ENCODE peak calls at places on chromosomes 13 and 19, in seven cellular contexts. X is tibial artery, U is neural crest cell, G is A549, M is astrocyte of the spinal cord, B is Calu3, R is left lung. V is an unnamed sample.
A peak's percentile ranks its signal among the peaks of the same experiment; 100 is the strongest.

GRCh38 chr13:98997738-98998641 is 20.1 kb upstream of the DOCK9 start:
- DNase-seq in X (no peak), U (no peak), G (peak; percentile 4), M (peak; percentile 38), B (no peak), R (no peak), V (no peak)

GRCh38 chr13:104466016-104466415 is 1399.8 kb upstream of the SLC10A2 start:
- DNase-seq in X (no peak), U (no peak), G (no peak), M (no peak), B (no peak), R (no peak), V (no peak)

GRCh38 chr19:9309974-9310446 is 372 bp upstream of the ZNF699 start:
- DNase-seq in X (peak; percentile 95), U (no peak), G (peak; percentile 73), M (no peak), B (peak; percentile 77), R (peak; percentile 94), V (no peak)

GRCh38 chr19:14580623-14581237 is 2.2 kb upstream of the CLEC17A start:
- DNase-seq in X (no peak), U (no peak), G (no peak), M (no peak), B (no peak), R (peak; percentile 8), V (no peak)

GRCh38 chr19:17114414-17114831 is 38.8 kb downstream of the MYO9B start:
- DNase-seq in X (no peak), U (no peak), G (no peak), M (peak; percentile 44), B (no peak), R (no peak), V (no peak)

GRCh38 chr13:28100149-28101121 is at the start of gene FLT3:
- DNase-seq in X (no peak), U (peak; percentile 38), G (peak; percentile 10), M (peak; percentile 53), B (peak; percentile 38), R (peak; percentile 84), V (peak; percentile 51)

GRCh38 chr13:34086281-34086680 is 268.3 kb downstream of the RFC3 start:
- DNase-seq in X (no peak), U (no peak), G (no peak), M (no peak), B (no peak), R (no peak), V (no peak)

GRCh38 chr19:30097746-30098280 is 155.8 kb downstream of the URI1 start:
- DNase-seq in X (no peak), U (no peak), G (no peak), M (no peak), B (no peak), R (peak; percentile 47), V (no peak)

GRCh38 chr13:79631260-79631659 is 150.3 kb downstream of the NDFIP2 start:
- DNase-seq in X (no peak), U (no peak), G (peak; percentile 18), M (peak; percentile 78), B (peak; percentile 17), R (no peak), V (peak; percentile 16)

GRCh38 chr19:53906211-53907192 is 2.6 kb upstream of the CACNG7 start:
- DNase-seq in X (no peak), U (peak; percentile 65), G (peak; percentile 92), M (no peak), B (peak; percentile 86), R (peak; percentile 92), V (peak; percentile 32)

GRCh38 chr13:75425216-75426009 is 56.6 kb downstream of the TBC1D4 start:
- DNase-seq in X (no peak), U (no peak), G (no peak), M (no peak), B (no peak), R (no peak), V (no peak)

GRCh38 chr13:77425705-77426104 is 98.8 kb upstream of the MYCBP2 start:
- DNase-seq in X (no peak), U (no peak), G (no peak), M (no peak), B (no peak), R (no peak), V (no peak)

GRCh38 chr13:102825921-102826706 is 19.7 kb upstream of the ERCC5 start:
- DNase-seq in X (no peak), U (no peak), G (no peak), M (peak; percentile 93), B (no peak), R (no peak), V (no peak)

GRCh38 chr13:81406639-81407292 is 1065.8 kb upstream of the SPRY2 start:
- DNase-seq in X (no peak), U (no peak), G (no peak), M (no peak), B (peak; percentile 0), R (no peak), V (no peak)

GRCh38 chr13:48449656-48450055 is 36.7 kb upstream of the LPAR6 start:
- DNase-seq in X (no peak), U (no peak), G (no peak), M (no peak), B (no peak), R (no peak), V (no peak)

GRCh38 chr13:20714563-20715339 is 11.3 kb downstream of the IL17D start:
- DNase-seq in X (peak; percentile 86), U (no peak), G (no peak), M (peak; percentile 95), B (no peak), R (no peak), V (no peak)

GRCh38 chr19:38616265-38616664 is 1.5 kb downstream of the MAP4K1 start:
- DNase-seq in X (no peak), U (no peak), G (no peak), M (no peak), B (no peak), R (no peak), V (no peak)

GRCh38 chr13:32917504-32917903 is 98.7 kb upstream of the KL start:
- DNase-seq in X (no peak), U (no peak), G (no peak), M (no peak), B (no peak), R (no peak), V (no peak)
- TF ChIP-seq CTCF in X (no peak), U (no peak), G (no peak), M (no peak), B (no peak), R (no peak), V (no peak)

GRCh38 chr19:32357720-32358119 is 12.3 kb downstream of the ZNF507 start:
- DNase-seq in X (no peak), U (no peak), G (peak; percentile 61), M (no peak), B (no peak), R (no peak), V (no peak)
- TF ChIP-seq CTCF in X (no peak), U (peak; percentile 50), G (peak; percentile 70), M (no peak), B (peak; percentile 39), R (no peak), V (peak; percentile 17)

GRCh38 chr13:73473016-73473415 is 414.2 kb downstream of the KLF5 start:
- DNase-seq in X (no peak), U (no peak), G (no peak), M (no peak), B (no peak), R (no peak), V (no peak)
- TF ChIP-seq CTCF in X (no peak), U (no peak), G (no peak), M (no peak), B (no peak), R (no peak), V (no peak)

GRCh38 chr19:1252221-1252817 is 3.9 kb downstream of the MIDN start:
- DNase-seq in X (peak; percentile 98), U (no peak), G (no peak), M (peak; percentile 97), B (peak; percentile 78), R (peak; percentile 96), V (peak; percentile 85)

GRCh38 chr19:1251503-1252220 is 3.3 kb downstream of the MIDN start:
- DNase-seq in X (peak; percentile 89), U (no peak), G (no peak), M (peak; percentile 39), B (no peak), R (peak; percentile 88), V (peak; percentile 71)

GRCh38 chr19:1253514-1254080 is 5.2 kb downstream of the MIDN start:
- DNase-seq in X (no peak), U (no peak), G (no peak), M (no peak), B (peak; percentile 53), R (no peak), V (peak; percentile 95)

GRCh38 chr19:1254081-1254527 is 5.7 kb downstream of the MIDN start:
- DNase-seq in X (no peak), U (no peak), G (no peak), M (no peak), B (no peak), R (no peak), V (no peak)

DNA sequence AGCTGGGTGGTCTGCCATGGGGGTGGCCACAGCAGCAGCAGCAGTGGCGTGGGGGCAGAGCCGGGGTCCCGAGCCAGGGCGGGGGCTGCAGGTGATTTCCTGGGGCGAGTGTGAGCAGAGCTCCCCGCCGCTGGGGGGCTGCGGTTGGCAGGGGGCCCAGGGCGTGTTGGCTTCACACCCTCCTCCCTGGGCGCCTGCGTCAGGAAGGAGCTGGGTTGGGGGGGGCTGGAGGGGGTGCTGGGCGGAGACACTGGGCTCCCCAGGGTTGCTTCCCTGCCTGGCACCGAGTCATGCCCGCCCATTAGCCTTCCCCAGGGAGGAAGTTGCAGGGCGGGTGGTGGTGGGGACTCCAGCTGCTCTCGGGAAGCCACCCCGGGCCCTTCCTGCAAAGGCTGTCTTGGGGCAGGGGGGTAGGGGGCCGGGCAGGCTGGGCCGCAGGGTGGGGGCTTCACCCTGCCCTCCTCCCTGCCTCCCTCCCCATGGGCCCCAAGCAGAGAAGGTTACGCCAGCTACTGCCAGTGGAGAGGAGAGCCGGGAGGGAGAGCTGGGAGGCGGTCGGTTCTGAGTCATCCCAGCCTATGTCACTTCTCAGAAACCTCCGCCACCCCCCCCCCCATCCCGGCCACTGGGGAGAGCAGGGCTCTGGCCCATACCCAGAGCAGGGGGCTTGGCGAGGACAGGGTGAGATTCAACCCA is 4.6 kb downstream of the MIDN start:
- DNase-seq in X (peak; percentile 98), U (no peak), G (no peak), M (peak; percentile 99), B (peak; percentile 73), R (peak; percentile 98), V (no peak)
- TF ChIP-seq CTCF in X (no peak), U (no peak), G (no peak), M (peak; percentile 24), B (no peak), R (no peak), V (no peak)

DNA sequence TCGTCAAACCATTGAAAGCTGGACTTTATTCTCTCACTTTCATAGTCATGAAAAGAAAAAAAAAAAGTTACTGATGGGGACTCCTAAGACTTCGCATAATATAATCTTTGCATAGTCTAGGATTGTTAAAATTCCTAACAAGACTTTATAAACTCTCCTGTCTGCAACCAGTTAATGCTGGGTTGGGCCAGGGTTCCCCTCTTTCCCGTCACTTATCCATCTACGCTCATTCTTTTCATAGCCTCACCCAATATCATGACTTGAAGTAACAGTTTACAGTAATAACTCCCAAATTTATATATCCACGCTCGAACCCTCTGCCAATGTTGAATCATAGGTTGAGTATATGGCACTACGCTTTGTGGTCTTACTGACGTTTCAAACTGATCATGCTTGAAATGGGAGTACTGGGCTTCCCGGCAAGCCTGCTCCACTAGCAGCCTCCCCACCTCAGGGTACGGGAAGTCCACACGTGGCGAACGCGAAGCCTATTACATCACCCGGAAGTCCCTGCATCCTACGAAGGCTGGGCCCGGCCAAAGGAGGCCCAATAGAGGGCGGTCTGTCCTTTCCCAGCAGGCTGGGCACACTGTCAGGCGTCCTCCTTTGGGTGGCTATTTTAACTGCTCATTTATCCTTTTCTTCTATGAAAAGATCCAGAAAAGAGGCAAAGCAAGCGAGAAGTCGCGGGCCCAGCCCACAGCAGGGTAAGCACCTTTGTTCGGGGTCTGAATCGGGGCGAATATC is 694 bp upstream of the ZNF460 start:
- DNase-seq in X (peak; percentile 95), U (peak; percentile 74), G (peak; percentile 97), M (peak; percentile 98), B (peak; percentile 90), R (peak; percentile 94), V (peak; percentile 94)
- TF ChIP-seq CTCF in X (peak; percentile 19), U (no peak), G (peak; percentile 41), M (peak; percentile 32), B (no peak), R (peak; percentile 9), V (no peak)